ENCODE peak calls at places on chromosome 20, in four cellular contexts. One of them, this sample, is unnamed.

GRCh38 chr20:16483024-16483423 is 90.2 kb downstream of the KIF16B start:
- DNase-seq in astrocyte: no peak
- DNase-seq in CD8-positive, alpha-beta T cell: no peak
- DNase-seq in body of pancreas: no peak
- DNase-seq in this sample: no peak

GRCh38 chr20:63178889-63179751 is 36.8 kb downstream of the YTHDF1 start:
- DNase-seq in astrocyte: no peak
- DNase-seq in CD8-positive, alpha-beta T cell: peak; percentile 78
- DNase-seq in body of pancreas: peak; percentile 38
- DNase-seq in this sample: peak; percentile 8

GRCh38 chr20:5552154-5552553 is 198.0 kb upstream of the SHLD1 start:
- DNase-seq in astrocyte: no peak
- DNase-seq in CD8-positive, alpha-beta T cell: no peak
- DNase-seq in body of pancreas: no peak
- DNase-seq in this sample: no peak

GRCh38 chr20:17648782-17649730 is 33.0 kb downstream of the RRBP1 start:
- DNase-seq in astrocyte: no peak
- DNase-seq in CD8-positive, alpha-beta T cell: peak; percentile 59
- DNase-seq in body of pancreas: peak; percentile 79
- DNase-seq in this sample: peak; percentile 59

GRCh38 chr20:37223053-37223452 is 38.6 kb downstream of the GHRH start:
- DNase-seq in astrocyte: peak; percentile 89
- DNase-seq in CD8-positive, alpha-beta T cell: no peak
- DNase-seq in body of pancreas: no peak
- DNase-seq in this sample: peak; percentile 24

GRCh38 chr20:46324379-46324778 is 16.1 kb upstream of the CDH22 start:
- DNase-seq in astrocyte: no peak
- DNase-seq in CD8-positive, alpha-beta T cell: no peak
- DNase-seq in body of pancreas: no peak
- DNase-seq in this sample: no peak

GRCh38 chr20:57653546-57653900 is 33.3 kb upstream of the ZBP1 start:
- DNase-seq in astrocyte: no peak
- DNase-seq in CD8-positive, alpha-beta T cell: no peak
- DNase-seq in body of pancreas: no peak
- DNase-seq in this sample: no peak

GRCh38 chr20:63893999-63894357 is 948 bp upstream of the DNAJC5 start:
- DNase-seq in astrocyte: no peak
- DNase-seq in CD8-positive, alpha-beta T cell: no peak
- DNase-seq in body of pancreas: no peak
- DNase-seq in this sample: no peak

GRCh38 chr20:53579266-53579580 is 14.4 kb downstream of the ZNF217 start:
- DNase-seq in astrocyte: no peak
- DNase-seq in CD8-positive, alpha-beta T cell: no peak
- DNase-seq in body of pancreas: no peak
- DNase-seq in this sample: no peak

GRCh38 chr20:40963505-40963845 is 65.1 kb upstream of the TOP1 start:
- DNase-seq in astrocyte: no peak
- DNase-seq in CD8-positive, alpha-beta T cell: no peak
- DNase-seq in body of pancreas: no peak
- DNase-seq in this sample: no peak

GRCh38 chr20:62724692-62725595 is 16.3 kb downstream of the NTSR1 start:
- DNase-seq in astrocyte: no peak
- DNase-seq in CD8-positive, alpha-beta T cell: no peak
- DNase-seq in body of pancreas: no peak
- DNase-seq in this sample: no peak

GRCh38 chr20:10060223-10060622 is 25.4 kb downstream of the ANKEF1 start:
- DNase-seq in astrocyte: no peak
- DNase-seq in CD8-positive, alpha-beta T cell: no peak
- DNase-seq in body of pancreas: no peak
- DNase-seq in this sample: no peak

GRCh38 chr20:50320910-50321796 is 130.5 kb downstream of the CEBPB start:
- DNase-seq in astrocyte: peak; percentile 96
- DNase-seq in CD8-positive, alpha-beta T cell: no peak
- DNase-seq in body of pancreas: peak; percentile 88
- DNase-seq in this sample: peak; percentile 73

GRCh38 chr20:8335796-8336195 is 203.7 kb downstream of the PLCB1 start:
- DNase-seq in astrocyte: no peak
- DNase-seq in CD8-positive, alpha-beta T cell: no peak
- DNase-seq in body of pancreas: no peak
- DNase-seq in this sample: no peak

GRCh38 chr20:4592316-4593148 is 129.2 kb upstream of the PRND start:
- DNase-seq in astrocyte: no peak
- DNase-seq in CD8-positive, alpha-beta T cell: peak; percentile 77
- DNase-seq in body of pancreas: peak; percentile 78
- DNase-seq in this sample: peak; percentile 33

GRCh38 chr20:20395856-20396600 is 28.1 kb downstream of the INSM1 start:
- DNase-seq in astrocyte: no peak
- DNase-seq in CD8-positive, alpha-beta T cell: no peak
- DNase-seq in body of pancreas: no peak
- DNase-seq in this sample: no peak

GRCh38 chr20:58454460-58454859 is 60.7 kb downstream of the APCDD1L start:
- DNase-seq in astrocyte: no peak
- DNase-seq in CD8-positive, alpha-beta T cell: no peak
- DNase-seq in body of pancreas: no peak
- DNase-seq in this sample: no peak

GRCh38 chr20:49668181-49668877 is 45.3 kb downstream of the B4GALT5 start:
- DNase-seq in astrocyte: no peak
- DNase-seq in CD8-positive, alpha-beta T cell: peak; percentile 74
- DNase-seq in body of pancreas: peak; percentile 46
- DNase-seq in this sample: peak; percentile 83

GRCh38 chr20:44692932-44693476 is 22.2 kb upstream of the CCN5 start:
- DNase-seq in astrocyte: peak; percentile 94
- DNase-seq in CD8-positive, alpha-beta T cell: no peak
- DNase-seq in body of pancreas: peak; percentile 32
- DNase-seq in this sample: peak; percentile 15

GRCh38 chr20:19137641-19138040 is 74.8 kb upstream of the SLC24A3 start:
- DNase-seq in astrocyte: no peak
- DNase-seq in CD8-positive, alpha-beta T cell: no peak
- DNase-seq in body of pancreas: no peak
- DNase-seq in this sample: peak; percentile 44

DNA sequence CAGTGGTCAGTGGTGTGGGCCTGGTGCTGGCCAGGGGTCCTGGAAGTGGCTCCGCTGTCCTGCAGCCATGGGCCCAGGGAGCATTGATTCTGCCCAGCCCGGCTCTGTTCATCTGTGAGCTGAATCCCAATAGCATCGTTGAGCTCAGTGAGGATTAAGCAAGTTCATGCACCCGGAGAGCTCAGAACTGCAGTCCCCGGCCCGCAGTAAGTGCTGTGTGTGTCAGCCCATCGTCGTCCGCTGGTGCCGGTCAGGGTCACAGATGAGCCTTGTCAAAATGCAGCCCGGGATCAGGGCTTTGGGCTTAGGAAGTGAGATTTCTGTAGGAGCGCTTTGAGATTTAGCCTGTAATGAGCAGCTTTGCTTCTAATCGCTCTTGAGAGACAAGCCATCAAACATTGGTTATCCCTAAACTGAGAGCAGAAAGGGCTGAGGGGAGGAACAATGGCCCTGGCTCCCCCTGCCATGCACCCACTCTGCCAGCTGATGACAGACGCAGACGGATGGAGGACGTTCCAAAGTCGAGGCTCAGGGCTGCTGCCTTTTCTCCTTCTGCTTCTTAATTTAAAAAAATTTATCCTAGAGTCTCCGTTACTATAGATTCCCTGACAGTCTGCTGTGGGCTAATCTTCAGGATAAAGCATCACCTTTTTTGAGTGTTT is 25.5 kb upstream of the SULF2 start:
- DNase-seq in astrocyte: no peak
- DNase-seq in CD8-positive, alpha-beta T cell: no peak
- DNase-seq in body of pancreas: no peak
- DNase-seq in this sample: no peak
- H3K27me3 ChIP-seq in astrocyte: peaks cover 32% of the 10 kb centered on the region
- H3K27me3 ChIP-seq in CD8-positive, alpha-beta T cell: no peaks in the 10 kb centered on the region
- H3K27me3 ChIP-seq in body of pancreas: no peaks in the 10 kb centered on the region
- H3K27me3 ChIP-seq in this sample: peaks cover 5% of the 10 kb centered on the region

GRCh38 chr20:661474-662288 is 8.7 kb upstream of the SRXN1 start:
- DNase-seq in astrocyte: no peak
- DNase-seq in CD8-positive, alpha-beta T cell: no peak
- DNase-seq in body of pancreas: no peak
- DNase-seq in this sample: no peak
- H3K4me3 ChIP-seq in astrocyte: no peak overlapping the region
- H3K4me3 ChIP-seq in CD8-positive, alpha-beta T cell: no peak overlapping the region
- H3K4me3 ChIP-seq in body of pancreas: no peak overlapping the region
- H3K4me3 ChIP-seq in this sample: no peak overlapping the region

DNA sequence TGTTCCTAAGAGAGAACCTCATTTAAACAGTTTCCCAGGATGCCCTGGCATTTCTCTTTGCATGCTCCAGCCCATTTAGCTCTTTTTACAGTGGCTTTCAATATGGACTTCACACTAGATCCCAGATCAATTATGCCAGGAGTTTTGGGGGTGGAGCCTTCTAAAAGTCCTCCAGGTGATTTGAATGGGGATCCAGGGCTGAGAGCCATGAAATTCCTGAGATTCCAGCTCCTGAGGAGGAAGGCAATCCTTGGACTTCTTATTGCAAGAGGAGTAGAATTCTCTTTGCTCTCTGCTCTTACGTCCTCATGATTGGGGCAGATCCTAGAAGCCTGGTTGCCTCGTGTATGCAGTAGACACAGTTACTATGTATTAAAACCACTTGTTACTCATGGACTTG is 184.2 kb downstream of the DHX35 start:
- DNase-seq in astrocyte: no peak
- DNase-seq in CD8-positive, alpha-beta T cell: no peak
- DNase-seq in body of pancreas: no peak
- DNase-seq in this sample: no peak
- H3K27me3 ChIP-seq in astrocyte: no peaks in the 10 kb centered on the region
- H3K27me3 ChIP-seq in CD8-positive, alpha-beta T cell: no peaks in the 10 kb centered on the region
- H3K27me3 ChIP-seq in body of pancreas: no peaks in the 10 kb centered on the region
- H3K27me3 ChIP-seq in this sample: no peaks in the 10 kb centered on the region

GRCh38 chr20:14597206-14597715 is 259.8 kb upstream of the FLRT3 start:
- DNase-seq in astrocyte: no peak
- DNase-seq in CD8-positive, alpha-beta T cell: no peak
- DNase-seq in body of pancreas: no peak
- DNase-seq in this sample: no peak
- H3K4me3 ChIP-seq in astrocyte: no peak overlapping the region
- H3K4me3 ChIP-seq in CD8-positive, alpha-beta T cell: no peak overlapping the region
- H3K4me3 ChIP-seq in body of pancreas: no peak overlapping the region
- H3K4me3 ChIP-seq in this sample: no peak overlapping the region

GRCh38 chr20:25049261-25050060 is 8.5 kb downstream of the ACSS1 start:
- DNase-seq in astrocyte: no peak
- DNase-seq in CD8-positive, alpha-beta T cell: no peak
- DNase-seq in body of pancreas: no peak
- DNase-seq in this sample: no peak

GRCh38 chr20:25048519-25048952 is 9.4 kb downstream of the ACSS1 start:
- DNase-seq in astrocyte: no peak
- DNase-seq in CD8-positive, alpha-beta T cell: no peak
- DNase-seq in body of pancreas: peak; percentile 46
- DNase-seq in this sample: no peak

GRCh38 chr20:25050501-25051350 is 7.2 kb downstream of the ACSS1 start:
- DNase-seq in astrocyte: no peak
- DNase-seq in CD8-positive, alpha-beta T cell: no peak
- DNase-seq in body of pancreas: no peak
- DNase-seq in this sample: no peak

GRCh38 chr20:25051386-25052155 is 6.4 kb downstream of the ACSS1 start:
- DNase-seq in astrocyte: no peak
- DNase-seq in CD8-positive, alpha-beta T cell: no peak
- DNase-seq in body of pancreas: no peak
- DNase-seq in this sample: no peak

DNA sequence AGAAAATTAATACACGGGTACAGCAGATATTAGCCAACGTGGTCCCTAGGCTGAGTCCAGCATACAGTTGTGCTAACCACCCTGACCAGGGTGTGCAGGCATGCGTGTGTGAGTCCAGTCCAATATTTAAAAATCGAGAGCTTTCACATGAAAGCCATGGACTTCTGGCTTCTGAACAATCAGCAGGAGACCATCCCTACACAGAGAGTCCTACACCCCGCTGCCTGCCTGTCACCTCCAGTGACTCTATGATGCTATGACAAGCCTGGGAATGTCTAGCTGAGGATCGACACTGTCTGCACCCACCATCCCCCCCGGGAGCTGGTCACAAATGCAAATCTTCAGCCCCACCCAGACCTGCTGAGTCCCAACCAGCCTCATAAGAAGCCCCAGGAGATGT is 7.9 kb downstream of the ACSS1 start:
- DNase-seq in astrocyte: no peak
- DNase-seq in CD8-positive, alpha-beta T cell: no peak
- DNase-seq in body of pancreas: no peak
- DNase-seq in this sample: no peak
- H3K27me3 ChIP-seq in astrocyte: peaks cover 26% of the 10 kb centered on the region
- H3K27me3 ChIP-seq in CD8-positive, alpha-beta T cell: no peaks in the 10 kb centered on the region
- H3K27me3 ChIP-seq in body of pancreas: no peaks in the 10 kb centered on the region
- H3K27me3 ChIP-seq in this sample: no peaks in the 10 kb centered on the region

GRCh38 chr20:38727602-38728236 is 3.4 kb downstream of the SLC32A1 start:
- DNase-seq in astrocyte: no peak
- DNase-seq in CD8-positive, alpha-beta T cell: no peak
- DNase-seq in body of pancreas: no peak
- DNase-seq in this sample: no peak
- H3K4me3 ChIP-seq in astrocyte: no peak overlapping the region
- H3K4me3 ChIP-seq in CD8-positive, alpha-beta T cell: no peak overlapping the region
- H3K4me3 ChIP-seq in body of pancreas: no peak overlapping the region
- H3K4me3 ChIP-seq in this sample: no peak overlapping the region

DNA sequence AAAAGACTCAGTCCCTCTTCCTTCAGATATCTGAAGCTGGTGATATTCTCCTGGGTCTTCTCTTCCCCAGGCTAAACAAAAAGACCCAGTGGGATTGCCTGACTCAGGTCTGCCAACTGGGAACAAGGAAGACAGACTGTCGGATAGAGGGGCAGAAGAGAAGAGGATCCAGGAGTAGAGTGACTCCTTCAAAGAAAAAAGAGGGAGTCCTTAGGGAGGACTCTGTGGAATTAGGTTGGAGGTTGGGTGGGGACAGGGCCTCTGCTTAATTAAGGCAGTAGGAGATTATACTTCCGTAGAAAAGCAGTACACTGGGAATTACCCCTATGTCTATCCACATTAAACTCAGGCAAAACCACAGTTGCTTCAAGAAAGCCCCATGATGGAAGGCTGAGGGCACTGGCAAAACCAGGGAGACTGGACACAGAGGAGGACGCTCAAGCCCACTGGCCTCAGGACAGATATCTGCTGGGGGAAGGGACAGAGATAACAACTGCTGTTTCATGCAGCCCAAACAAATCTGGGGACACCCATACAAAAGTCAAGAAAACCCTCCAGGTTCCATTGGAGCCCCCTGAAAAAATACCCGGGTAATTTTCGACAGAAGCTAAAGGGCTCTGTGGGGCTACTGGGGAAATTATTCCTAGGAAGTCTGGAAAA is 5.7 kb downstream of the BCL2L1 start:
- DNase-seq in astrocyte: no peak
- DNase-seq in CD8-positive, alpha-beta T cell: no peak
- DNase-seq in body of pancreas: no peak
- DNase-seq in this sample: no peak
- H3K27me3 ChIP-seq in astrocyte: no peaks in the 10 kb centered on the region
- H3K27me3 ChIP-seq in CD8-positive, alpha-beta T cell: no peaks in the 10 kb centered on the region
- H3K27me3 ChIP-seq in body of pancreas: no peaks in the 10 kb centered on the region
- H3K27me3 ChIP-seq in this sample: no peaks in the 10 kb centered on the region

This sample was measured in small intestine.